ENCODE peak calls at places on chromosomes 11 and 22, in six cellular contexts. N is GM23338, K is PC-3, I is substantia nigra, T is IMR-90, D is RWPE1. L is an unnamed sample.
A peak's percentile ranks its signal among the peaks of the same experiment; 100 is the strongest.

GRCh38 chr11:9858822-9859221 is 194.9 kb downstream of the SWAP70 start:
- DNase-seq in I (no peak), D (no peak), N (peak; percentile 60), K (peak; percentile 13), T (peak; percentile 50), L (no peak)

GRCh38 chr11:66222358-66223149 is 45.9 kb upstream of the RAB1B start:
- DNase-seq in N (peak; percentile 99), T (peak; percentile 89), I (peak; percentile 88), K (peak; percentile 96), D (peak; percentile 86), L (peak; percentile 61)

GRCh38 chr11:19595499-19595839 is 117.2 kb upstream of the NAV2 start:
- DNase-seq in N (no peak), D (no peak), I (no peak), K (no peak), T (no peak), L (no peak)

GRCh38 chr22:37303821-37304274 is 21.5 kb downstream of the CYTH4 start:
- DNase-seq in N (no peak), I (no peak), D (peak; percentile 71), T (peak; percentile 95), K (peak; percentile 87), L (no peak)

GRCh38 chr11:118533769-118534729 is 3.1 kb downstream of the TMEM25 start:
- DNase-seq in N (no peak), D (no peak), T (no peak), I (peak; percentile 53), K (no peak), L (no peak)

GRCh38 chr11:1573077-1573846 is 1.2 kb upstream of the DUSP8 start:
- DNase-seq in D (no peak), K (no peak), T (no peak), I (no peak), N (no peak), L (no peak)

GRCh38 chr11:19018901-19019300 is 41.6 kb downstream of the MRGPRX2 start:
- DNase-seq in K (peak; percentile 59), D (peak; percentile 12), N (peak; percentile 75), I (no peak), T (no peak), L (no peak)

GRCh38 chr11:111702623-111703022 is 63.6 kb downstream of the PPP2R1B start:
- DNase-seq in D (no peak), K (no peak), I (no peak), N (no peak), T (no peak), L (no peak)

GRCh38 chr11:19200410-19201201 is 1.2 kb downstream of the CSRP3 start:
- DNase-seq in D (peak; percentile 71), N (no peak), T (peak; percentile 70), I (no peak), K (peak; percentile 89), L (peak; percentile 34)

GRCh38 chr22:24247564-24248344 is 2.9 kb upstream of the GGT5 start:
- DNase-seq in T (peak; percentile 95), N (peak; percentile 91), K (peak; percentile 79), I (peak; percentile 80), D (peak; percentile 86), L (peak; percentile 22)

GRCh38 chr11:64885367-64886286 is 7.2 kb upstream of the EHD1 start:
- DNase-seq in I (no peak), N (no peak), D (peak; percentile 46), K (peak; percentile 67), T (peak; percentile 94), L (no peak)

GRCh38 chr11:84291996-84292395 is 1005.8 kb upstream of the CCDC90B start:
- DNase-seq in N (no peak), T (peak; percentile 39), K (no peak), D (no peak), I (no peak), L (no peak)

GRCh38 chr11:71334191-71334590 is 81.8 kb upstream of the SHANK2 start:
- DNase-seq in N (no peak), T (no peak), D (no peak), I (no peak), K (no peak), L (no peak)

GRCh38 chr11:12441081-12441801 is 63.9 kb downstream of the PARVA start:
- DNase-seq in D (peak; percentile 15), T (peak; percentile 62), K (peak; percentile 48), I (no peak), N (no peak), L (no peak)

GRCh38 chr11:12435264-12435663 is 57.9 kb downstream of the PARVA start:
- DNase-seq in K (no peak), I (no peak), D (no peak), T (no peak), N (no peak), L (no peak)

GRCh38 chr11:12440565-12440964 is 63.2 kb downstream of the PARVA start:
- DNase-seq in N (no peak), I (no peak), K (no peak), T (no peak), D (no peak), L (no peak)

GRCh38 chr11:12436266-12436665 is 58.9 kb downstream of the PARVA start:
- DNase-seq in N (no peak), K (no peak), I (no peak), T (no peak), D (no peak), L (no peak)

DNA sequence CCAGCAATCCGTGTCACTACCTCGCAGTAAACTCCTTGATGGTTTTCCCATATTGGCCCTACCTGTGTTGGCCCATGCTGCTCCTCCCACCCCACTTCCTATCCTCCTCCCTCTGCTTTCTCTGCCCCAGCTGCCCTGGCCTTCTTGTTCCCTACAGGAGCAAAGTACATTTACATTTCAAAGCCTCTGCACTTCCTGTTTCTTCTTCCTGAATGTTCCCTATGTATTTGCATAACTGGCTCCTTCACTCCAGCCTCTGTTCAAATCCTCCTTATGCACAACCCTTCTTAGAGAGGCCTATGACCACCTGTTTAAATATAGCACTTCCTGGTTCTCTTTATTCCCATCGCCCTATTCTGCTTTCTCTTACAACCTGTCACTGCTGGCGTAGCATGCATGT is 62.2 kb downstream of the PARVA start:
- DNase-seq in T (no peak), K (no peak), I (no peak), N (peak; percentile 56), D (no peak), L (no peak)
- H3K27ac ChIP-seq in T (peak overlapping the region; percentile 23), K (no peak overlapping the region), I (no peak overlapping the region), N (peak overlapping the region; percentile 10), D (no peak overlapping the region), L (no peak overlapping the region)

GRCh38 chr22:33570110-33570509 is 350.2 kb downstream of the LARGE1 start:
- DNase-seq in I (no peak), T (no peak), D (no peak), K (no peak), N (peak; percentile 17), L (no peak)

GRCh38 chr22:33569547-33569946 is 350.7 kb downstream of the LARGE1 start:
- DNase-seq in T (no peak), K (no peak), D (no peak), I (no peak), N (peak; percentile 35), L (no peak)

GRCh38 chr22:33564683-33565082 is 355.6 kb downstream of the LARGE1 start:
- DNase-seq in D (no peak), N (no peak), T (no peak), I (no peak), K (no peak), L (no peak)

GRCh38 chr22:33565580-33565995 is 354.7 kb downstream of the LARGE1 start:
- DNase-seq in I (no peak), T (no peak), N (no peak), D (no peak), K (no peak), L (no peak)

DNA sequence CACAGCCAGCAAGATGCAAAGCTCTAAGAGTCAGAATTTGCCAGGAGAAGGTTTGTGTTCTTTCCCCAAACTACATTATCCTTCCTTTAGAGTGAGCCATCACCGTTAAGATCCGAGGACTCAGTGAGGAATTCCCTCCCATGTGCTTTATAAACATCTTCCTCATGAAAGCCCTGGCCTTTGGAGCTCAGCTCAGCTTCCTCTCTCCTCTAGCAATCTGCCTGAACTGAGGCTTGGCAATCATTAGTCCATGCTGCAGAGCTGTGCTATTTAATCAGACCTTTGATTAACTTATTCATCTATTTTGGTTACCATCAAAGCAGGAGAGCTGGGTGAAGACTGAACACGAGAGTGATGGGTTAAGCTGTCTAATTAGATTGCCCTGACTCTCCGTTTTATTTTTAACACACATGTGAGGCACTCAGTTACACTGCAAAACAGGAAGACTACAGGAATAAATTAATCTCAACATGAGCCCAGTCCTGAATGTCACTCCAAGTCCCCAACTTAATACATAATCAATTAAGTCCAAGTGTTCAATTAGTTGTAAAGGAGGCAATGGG is 351.3 kb downstream of the LARGE1 start:
- DNase-seq in D (no peak), I (no peak), N (peak; percentile 24), T (peak; percentile 36), K (no peak), L (no peak)
- H3K27ac ChIP-seq in D (no peak overlapping the region), I (no peak overlapping the region), N (no peak overlapping the region), T (no peak overlapping the region), K (no peak overlapping the region), L (no peak overlapping the region)

GRCh38 chr22:31223786-31224191 is 11.7 kb downstream of the LIMK2 start:
- DNase-seq in N (no peak), I (peak; percentile 31), D (no peak), K (no peak), T (no peak), L (no peak)

GRCh38 chr22:31215018-31215535 is 3.0 kb downstream of the LIMK2 start:
- DNase-seq in N (no peak), T (no peak), D (no peak), I (no peak), K (no peak), L (no peak)

GRCh38 chr22:31221084-31221483 is 9.0 kb downstream of the LIMK2 start:
- DNase-seq in D (no peak), I (no peak), N (no peak), T (no peak), K (no peak), L (no peak)

GRCh38 chr22:31217890-31218287 is 5.8 kb downstream of the LIMK2 start:
- DNase-seq in T (no peak), N (no peak), D (no peak), K (no peak), I (no peak), L (no peak)

DNA sequence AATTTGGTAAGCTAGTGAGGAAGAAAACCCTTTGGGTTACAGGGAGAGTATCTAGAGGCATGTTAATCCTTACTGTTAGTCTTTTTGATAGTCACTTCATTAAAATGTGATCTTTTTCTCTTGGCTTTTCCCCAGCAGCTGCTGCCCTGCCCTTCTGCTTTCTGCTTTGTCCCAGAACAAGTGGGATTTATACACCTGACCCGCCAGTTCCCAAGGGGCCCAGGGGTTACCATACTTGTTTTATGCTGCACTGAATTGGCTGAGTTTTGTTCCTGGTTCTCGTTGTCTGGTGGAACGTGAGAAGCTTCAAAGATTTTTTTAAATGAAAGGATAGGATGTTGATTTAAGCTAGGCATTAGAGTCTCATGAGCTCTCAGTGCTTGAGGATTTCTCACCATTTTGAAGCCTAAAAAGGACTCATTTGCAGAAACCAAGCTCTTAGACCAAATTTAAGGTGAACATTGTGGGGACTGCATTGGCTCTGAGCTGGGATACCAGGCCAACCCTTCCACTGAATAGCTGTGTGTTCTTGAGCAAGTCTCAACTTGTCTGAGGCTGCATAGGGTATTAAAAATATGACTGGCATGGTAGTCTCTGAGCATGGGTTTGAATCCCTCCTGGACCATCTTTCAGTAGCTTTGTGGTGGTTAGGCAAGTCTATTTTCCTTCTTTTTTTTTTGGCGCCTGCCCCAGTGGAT is 6.6 kb downstream of the LIMK2 start:
- DNase-seq in D (peak; percentile 44), K (no peak), I (no peak), N (no peak), T (no peak), L (no peak)
- H3K27ac ChIP-seq in D (no peak overlapping the region), K (no peak overlapping the region), I (no peak overlapping the region), N (no peak overlapping the region), T (no peak overlapping the region), L (peak overlapping the region; percentile 54)

GRCh38 chr11:17381156-17381555 is 7.3 kb downstream of the KCNJ11 start:
- DNase-seq in N (no peak), T (peak; percentile 62), I (no peak), D (no peak), K (no peak), L (no peak)
- H3K27ac ChIP-seq in N (no peak overlapping the region), T (no peak overlapping the region), I (no peak overlapping the region), D (no peak overlapping the region), K (no peak overlapping the region), L (no peak overlapping the region)

GRCh38 chr22:29340566-29340965 is 25.1 kb upstream of the RASL10A start:
- DNase-seq in I (no peak), K (no peak), D (no peak), N (no peak), T (no peak), L (no peak)
- H3K27ac ChIP-seq in I (no peak overlapping the region), K (peak overlapping the region; percentile 76), D (peak overlapping the region; percentile 66), N (no peak overlapping the region), T (no peak overlapping the region), L (no peak overlapping the region)

L was measured in epithelial cell of prostate.